ENCODE peak calls at places on chromosomes 4 and X, in four cellular contexts. P, L, Q and Y are unnamed samples.

GRCh38 chrX:118348186-118348810 is 2.4 kb downstream of the WDR44 start:
- DNase-seq in Q (no peak), L (no peak), P (no peak), Y (no peak)

GRCh38 chrX:35115205-35115604 is 172.6 kb downstream of the FAM47B start:
- DNase-seq in P (no peak), Q (no peak), L (peak), Y (no peak)

GRCh38 chr4:1154523-1155182 is 17.7 kb downstream of the SPON2 start:
- DNase-seq in P (no peak), L (no peak), Q (peak), Y (no peak)

GRCh38 chr4:121676388-121677075 is 20.2 kb downstream of the ANXA5 start:
- DNase-seq in Q (no peak), L (no peak), P (peak), Y (no peak)

GRCh38 chr4:151389316-151389715 is 19.7 kb upstream of the FHIP1A start:
- DNase-seq in Q (no peak), P (no peak), L (no peak), Y (no peak)

GRCh38 chrX:107731831-107732502 is 43.6 kb downstream of the TSC22D3 start:
- DNase-seq in L (peak), P (no peak), Q (peak), Y (no peak)

GRCh38 chrX:151896734-151897474 is 15.8 kb upstream of the MAGEA4 start:
- DNase-seq in Q (no peak), P (no peak), L (peak), Y (peak)

GRCh38 chr4:98283219-98284199 is 22.3 kb downstream of the RAP1GDS1 start:
- DNase-seq in Q (no peak), P (no peak), L (peak), Y (no peak)

GRCh38 chrX:72255445-72255844 is 16.6 kb upstream of the ERCC6L start:
- DNase-seq in Q (no peak), L (no peak), P (no peak), Y (no peak)

GRCh38 chr4:139035650-139036049 is 20.1 kb downstream of the NOCT start:
- DNase-seq in L (no peak), P (no peak), Q (no peak), Y (no peak)

GRCh38 chrX:45900751-45901150 is 644.5 kb downstream of the ZNF674 start:
- DNase-seq in L (no peak), Q (no peak), P (no peak), Y (no peak)

GRCh38 chr4:89489338-89489771 is 181.8 kb upstream of the GPRIN3 start:
- DNase-seq in Q (no peak), P (no peak), L (no peak), Y (no peak)

GRCh38 chrX:119008122-119008744 is 33.8 kb downstream of the LONRF3 start:
- DNase-seq in Q (no peak), L (peak), P (peak), Y (no peak)

GRCh38 chr4:152860057-152860456 is 76.1 kb upstream of the FHDC1 start:
- DNase-seq in P (no peak), Q (no peak), L (no peak), Y (no peak)

GRCh38 chrX:85109235-85109634 is 105.6 kb downstream of the APOOL start:
- DNase-seq in Q (no peak), P (peak), L (no peak), Y (no peak)

GRCh38 chr4:128600996-128601857 is 208.3 kb upstream of the JADE1 start:
- DNase-seq in L (peak), P (peak), Q (peak), Y (no peak)

DNA sequence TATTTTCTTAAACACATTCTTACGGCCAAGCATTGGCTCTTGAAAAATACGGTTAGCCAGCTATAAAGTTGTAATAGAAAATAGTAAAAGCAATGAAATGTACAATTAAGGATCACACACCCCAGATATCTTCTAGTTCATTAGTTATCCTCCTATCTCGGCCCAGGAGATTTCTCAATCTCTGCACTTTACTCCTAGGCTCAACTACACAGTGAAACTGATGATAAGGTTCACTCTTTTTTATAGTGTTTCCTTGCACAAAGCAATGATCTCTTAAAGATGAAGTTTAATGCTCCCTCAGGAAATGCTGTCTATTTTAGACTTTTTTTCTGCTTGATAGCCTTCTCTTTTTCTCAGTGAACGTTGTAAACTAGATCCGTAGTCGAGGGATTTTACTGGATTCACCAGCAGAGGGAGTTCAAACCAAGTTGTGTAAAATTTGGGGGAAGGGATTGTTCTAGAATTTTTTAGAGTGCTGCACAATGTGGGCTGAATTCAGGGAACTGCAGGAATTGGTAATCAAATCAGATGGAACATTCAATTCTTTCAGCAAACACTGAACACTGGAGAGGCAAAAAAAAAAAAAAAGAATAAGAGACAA is 269.5 kb downstream of the GBA3 start:
- DNase-seq in P (peak), L (peak), Q (no peak), Y (no peak)
- TF ChIP-seq CTCF in P (peak), L (peak), Q (no peak), Y (peak)

GRCh38 chr4:6909113-6909969 is at the start of gene TBC1D14:
- DNase-seq in P (peak), L (peak), Q (peak), Y (peak)

GRCh38 chr4:6907658-6908191 is 1.9 kb upstream of the TBC1D14 start:
- DNase-seq in Q (no peak), L (no peak), P (peak), Y (no peak)

GRCh38 chr4:6909970-6910339 is 329 bp downstream of the TBC1D14 start:
- DNase-seq in P (no peak), Q (no peak), L (no peak), Y (no peak)

GRCh38 chr4:6910340-6910959 is 824 bp downstream of the TBC1D14 start:
- DNase-seq in Q (no peak), P (peak), L (no peak), Y (no peak)

DNA sequence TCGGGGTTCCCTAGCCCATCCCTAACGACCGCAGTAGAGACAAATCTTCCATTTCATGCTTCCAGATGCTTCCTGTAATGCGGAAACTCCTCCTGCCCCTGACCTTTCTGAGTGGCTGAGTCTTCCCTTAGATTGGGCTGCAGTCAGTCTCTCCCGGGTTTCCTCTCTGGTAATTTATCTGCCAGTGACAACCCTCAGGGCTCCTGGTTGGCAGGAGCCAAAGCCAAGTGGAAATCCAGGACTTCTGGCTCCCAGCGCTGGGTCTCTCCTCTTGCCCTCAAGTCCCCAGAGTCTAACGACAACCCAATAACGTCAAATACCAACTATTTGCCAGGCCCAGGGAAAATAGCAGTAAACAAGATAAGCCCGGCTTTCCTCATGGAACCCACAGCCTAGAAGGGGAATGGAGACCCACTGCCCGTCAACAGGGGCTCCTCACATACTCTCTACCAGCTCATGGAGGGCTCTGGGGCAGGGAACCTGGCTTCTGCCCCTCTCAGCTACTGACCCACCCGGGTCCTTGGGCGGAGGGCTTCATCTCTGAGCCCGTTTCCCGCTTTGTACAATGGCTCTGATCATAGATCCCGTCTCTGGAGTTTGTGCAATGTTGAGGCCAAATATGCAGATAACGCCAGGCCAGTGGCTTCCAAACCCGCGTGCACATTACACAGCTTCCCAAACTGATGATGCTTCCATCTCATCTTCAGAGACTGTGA is 1.1 kb upstream of the TBC1D14 start:
- DNase-seq in P (no peak), Q (no peak), L (no peak), Y (no peak)
- H3K4me3 ChIP-seq in P (peak), Q (peak), L (peak), Y (peak)

GRCh38 chrX:31293409-31293808 is 221.6 kb upstream of the FTHL17 start:
- DNase-seq in L (no peak), Q (no peak), P (no peak), Y (no peak)
- TF ChIP-seq CTCF in L (no peak), Q (no peak), P (no peak), Y (peak)

GRCh38 chrX:2521927-2522386 is 21.2 kb upstream of the DHRSX start:
- DNase-seq in Q (no peak), L (no peak), P (no peak), Y (no peak)

GRCh38 chrX:2521092-2521926 is 20.5 kb upstream of the DHRSX start:
- DNase-seq in Q (no peak), L (no peak), P (no peak), Y (no peak)

GRCh38 chrX:2516612-2517011 is 15.8 kb upstream of the DHRSX start:
- DNase-seq in L (no peak), P (no peak), Q (peak), Y (no peak)

GRCh38 chrX:2523911-2524310 is 23.1 kb upstream of the DHRSX start:
- DNase-seq in L (no peak), P (no peak), Q (no peak), Y (no peak)

GRCh38 chrX:2520539-2520938 is 19.8 kb upstream of the DHRSX start:
- DNase-seq in Q (no peak), P (no peak), L (no peak), Y (no peak)
- H3K4me3 ChIP-seq in Q (no peak), P (no peak), L (no peak), Y (no peak)

GRCh38 chr4:159606835-159607234 is 504.0 kb downstream of the RAPGEF2 start:
- DNase-seq in L (no peak), Q (no peak), P (no peak), Y (no peak)
- TF ChIP-seq CTCF in L (no peak), Q (no peak), P (no peak), Y (no peak)

DNA sequence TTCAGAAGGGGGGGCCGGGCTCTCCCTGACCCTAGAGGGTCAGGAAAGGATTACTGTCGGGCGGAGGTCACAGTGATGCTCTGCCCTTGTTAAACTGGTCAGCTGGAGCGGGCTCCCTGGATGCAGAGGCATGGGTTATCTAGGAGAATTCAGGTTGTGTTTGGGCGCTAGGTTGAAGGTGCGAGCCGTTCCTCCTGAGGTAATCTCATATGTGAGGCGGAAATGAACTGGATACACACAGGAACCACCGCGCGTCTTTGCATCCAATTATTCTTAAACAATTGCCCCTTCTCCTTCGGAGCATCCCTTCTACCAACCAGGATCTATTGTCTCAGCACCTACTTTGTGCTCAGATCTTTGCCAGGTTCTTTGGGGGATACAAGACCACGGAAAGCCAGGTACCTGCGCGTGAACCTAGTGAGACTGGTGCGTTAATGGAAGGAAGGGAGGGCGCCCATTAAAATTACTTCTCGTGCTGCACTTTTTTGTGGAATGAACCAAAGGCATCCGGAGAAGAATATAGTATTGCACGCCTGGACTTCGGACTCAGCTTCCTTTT is 28.4 kb downstream of the HAND2 start:
- DNase-seq in L (no peak), Q (no peak), P (no peak), Y (no peak)
- H3K4me3 ChIP-seq in L (no peak), Q (no peak), P (no peak), Y (no peak)

GRCh38 chr4:51885371-51885770 is 42.4 kb downstream of the DCUN1D4 start:
- DNase-seq in P (peak), L (no peak), Q (no peak), Y (no peak)
- TF ChIP-seq CTCF in P (peak), L (peak), Q (peak), Y (peak)

GRCh38 chr4:165293927-165294649 is 33.4 kb upstream of the MSMO1 start:
- DNase-seq in Q (no peak), L (no peak), P (no peak), Y (no peak)
- H3K4me3 ChIP-seq in Q (no peak), L (no peak), P (no peak), Y (no peak)

DNA sequence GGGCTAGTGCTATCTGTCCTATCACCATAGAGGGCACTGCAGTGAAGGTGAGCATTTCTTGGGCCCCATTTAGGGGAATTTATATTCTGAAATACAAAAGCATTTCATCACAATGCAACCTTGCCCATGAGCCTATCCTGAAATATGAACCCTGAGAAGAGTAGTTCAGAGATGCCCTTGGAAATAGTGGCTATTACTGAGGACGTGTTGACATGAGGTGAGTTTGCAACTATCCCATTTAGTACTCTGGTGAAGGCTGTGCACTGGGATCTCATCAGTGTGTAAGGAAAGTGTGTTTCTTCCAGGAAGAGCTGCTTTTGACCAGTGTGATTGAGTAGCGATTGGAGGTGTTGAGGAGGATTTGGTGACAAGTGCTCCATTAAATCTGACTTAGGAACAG is 149.3 kb upstream of the EOLA2 start:
- DNase-seq in Q (no peak), L (no peak), P (no peak), Y (no peak)
- TF ChIP-seq CTCF in Q (no peak), L (no peak), P (no peak), Y (no peak)